ENCODE peak calls at places on chromosomes 1 and 21, in seven cellular contexts. One of them, this sample, is unnamed.

GRCh38 chr1:214277704-214278635 is 3.0 kb upstream of the SMYD2 start:
- DNase-seq in tibial nerve: no peak
- DNase-seq in endothelial cell of umbilical vein: no peak
- DNase-seq in prostate gland: no peak
- DNase-seq in ovary: no peak
- DNase-seq in uterus: no peak
- DNase-seq in IMR-90: peak; percentile 34
- DNase-seq in this sample: no peak

GRCh38 chr1:112923234-112923955 is 32.6 kb downstream of the SLC16A1 start:
- DNase-seq in tibial nerve: no peak
- DNase-seq in endothelial cell of umbilical vein: no peak
- DNase-seq in prostate gland: no peak
- DNase-seq in ovary: no peak
- DNase-seq in uterus: no peak
- DNase-seq in IMR-90: no peak
- DNase-seq in this sample: no peak

GRCh38 chr1:22607154-22607553 is 29.3 kb upstream of the C1QA start:
- DNase-seq in tibial nerve: no peak
- DNase-seq in endothelial cell of umbilical vein: no peak
- DNase-seq in prostate gland: no peak
- DNase-seq in ovary: no peak
- DNase-seq in uterus: no peak
- DNase-seq in IMR-90: no peak
- DNase-seq in this sample: no peak

GRCh38 chr21:19684328-19684727 is 1280.7 kb upstream of the TMPRSS15 start:
- DNase-seq in tibial nerve: no peak
- DNase-seq in endothelial cell of umbilical vein: no peak
- DNase-seq in prostate gland: no peak
- DNase-seq in ovary: no peak
- DNase-seq in uterus: no peak
- DNase-seq in IMR-90: no peak
- DNase-seq in this sample: no peak

GRCh38 chr1:176879784-176880620 is 284.5 kb downstream of the ASTN1 start:
- DNase-seq in tibial nerve: no peak
- DNase-seq in endothelial cell of umbilical vein: no peak
- DNase-seq in prostate gland: no peak
- DNase-seq in ovary: no peak
- DNase-seq in uterus: no peak
- DNase-seq in IMR-90: no peak
- DNase-seq in this sample: no peak

GRCh38 chr1:32249831-32250525 is 1.1 kb upstream of the LCK start:
- DNase-seq in tibial nerve: peak; percentile 31
- DNase-seq in endothelial cell of umbilical vein: peak; percentile 88
- DNase-seq in prostate gland: no peak
- DNase-seq in ovary: peak; percentile 62
- DNase-seq in uterus: peak; percentile 77
- DNase-seq in IMR-90: peak; percentile 46
- DNase-seq in this sample: peak; percentile 23

GRCh38 chr1:53172751-53173498 is 23.7 kb upstream of the CPT2 start:
- DNase-seq in tibial nerve: no peak
- DNase-seq in endothelial cell of umbilical vein: no peak
- DNase-seq in prostate gland: no peak
- DNase-seq in ovary: no peak
- DNase-seq in uterus: no peak
- DNase-seq in IMR-90: no peak
- DNase-seq in this sample: no peak

GRCh38 chr21:40575983-40576382 is 271.0 kb downstream of the DSCAM start:
- DNase-seq in tibial nerve: no peak
- DNase-seq in endothelial cell of umbilical vein: no peak
- DNase-seq in prostate gland: no peak
- DNase-seq in ovary: no peak
- DNase-seq in uterus: no peak
- DNase-seq in IMR-90: no peak
- DNase-seq in this sample: no peak

GRCh38 chr1:86155807-86156561 is 588 bp downstream of the COL24A1 start:
- DNase-seq in tibial nerve: no peak
- DNase-seq in endothelial cell of umbilical vein: peak; percentile 25
- DNase-seq in prostate gland: no peak
- DNase-seq in ovary: peak; percentile 47
- DNase-seq in uterus: peak; percentile 14
- DNase-seq in IMR-90: peak; percentile 65
- DNase-seq in this sample: peak; percentile 36

GRCh38 chr1:156124557-156125483 is 10.3 kb downstream of the LMNA start:
- DNase-seq in tibial nerve: no peak
- DNase-seq in endothelial cell of umbilical vein: no peak
- DNase-seq in prostate gland: peak; percentile 64
- DNase-seq in ovary: no peak
- DNase-seq in uterus: peak; percentile 71
- DNase-seq in IMR-90: no peak
- DNase-seq in this sample: no peak

GRCh38 chr1:222627232-222627631 is 9.3 kb downstream of the MIA3 start:
- DNase-seq in tibial nerve: peak; percentile 14
- DNase-seq in endothelial cell of umbilical vein: peak; percentile 37
- DNase-seq in prostate gland: no peak
- DNase-seq in ovary: no peak
- DNase-seq in uterus: no peak
- DNase-seq in IMR-90: peak; percentile 61
- DNase-seq in this sample: no peak

GRCh38 chr1:63777286-63777685 is 3.5 kb downstream of the ROR1 start:
- DNase-seq in tibial nerve: no peak
- DNase-seq in endothelial cell of umbilical vein: no peak
- DNase-seq in prostate gland: no peak
- DNase-seq in ovary: no peak
- DNase-seq in uterus: no peak
- DNase-seq in IMR-90: no peak
- DNase-seq in this sample: no peak

GRCh38 chr1:180167021-180167701 is 12.5 kb downstream of the QSOX1 start:
- DNase-seq in tibial nerve: no peak
- DNase-seq in endothelial cell of umbilical vein: peak; percentile 40
- DNase-seq in prostate gland: no peak
- DNase-seq in ovary: peak; percentile 70
- DNase-seq in uterus: no peak
- DNase-seq in IMR-90: no peak
- DNase-seq in this sample: no peak

GRCh38 chr21:42228709-42229220 is 9.8 kb downstream of the ABCG1 start:
- DNase-seq in tibial nerve: no peak
- DNase-seq in endothelial cell of umbilical vein: no peak
- DNase-seq in prostate gland: no peak
- DNase-seq in ovary: no peak
- DNase-seq in uterus: no peak
- DNase-seq in IMR-90: no peak
- DNase-seq in this sample: no peak
- H3K4me1 ChIP-seq in tibial nerve: peaks cover 47% of the 10 kb centered on the region
- H3K4me1 ChIP-seq in endothelial cell of umbilical vein: peaks cover 23% of the 10 kb centered on the region
- H3K4me1 ChIP-seq in prostate gland: peaks cover 10% of the 10 kb centered on the region
- H3K4me1 ChIP-seq in ovary: peaks cover 2% of the 10 kb centered on the region
- H3K4me1 ChIP-seq in uterus: no peaks in the 10 kb centered on the region
- H3K4me1 ChIP-seq in IMR-90: peaks cover 19% of the 10 kb centered on the region
- H3K4me1 ChIP-seq in this sample: peaks cover 18% of the 10 kb centered on the region

DNA sequence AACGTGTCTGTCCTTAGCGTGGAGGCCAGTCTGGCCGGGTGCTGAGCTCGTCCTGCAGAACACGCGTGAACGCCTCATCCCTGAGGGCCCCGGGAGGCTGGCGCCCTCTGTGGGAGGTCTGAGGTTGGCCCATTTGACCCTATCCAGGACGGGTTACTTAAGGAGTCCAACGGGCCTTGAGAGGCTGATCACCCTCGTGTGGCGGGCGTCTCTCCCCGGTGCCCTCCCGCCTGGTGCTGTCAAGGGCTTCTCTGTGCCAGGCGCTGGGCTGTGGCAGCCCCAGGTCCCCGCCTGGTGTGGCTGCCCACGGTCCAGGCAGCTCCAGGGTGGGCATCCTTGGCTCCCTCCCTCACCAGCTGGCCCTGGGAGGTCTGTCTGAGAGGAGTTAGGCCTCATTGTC is 9.7 kb downstream of the SKI start:
- DNase-seq in tibial nerve: no peak
- DNase-seq in endothelial cell of umbilical vein: no peak
- DNase-seq in prostate gland: no peak
- DNase-seq in ovary: no peak
- DNase-seq in uterus: no peak
- DNase-seq in IMR-90: no peak
- DNase-seq in this sample: peak; percentile 62
- TF ChIP-seq CTCF in tibial nerve: no peak
- TF ChIP-seq CTCF in endothelial cell of umbilical vein: peak; percentile 30
- TF ChIP-seq CTCF in prostate gland: no peak
- TF ChIP-seq CTCF in ovary: no peak
- TF ChIP-seq CTCF in uterus: peak; percentile 9
- TF ChIP-seq CTCF in IMR-90: no peak
- TF ChIP-seq CTCF in this sample: no peak

DNA sequence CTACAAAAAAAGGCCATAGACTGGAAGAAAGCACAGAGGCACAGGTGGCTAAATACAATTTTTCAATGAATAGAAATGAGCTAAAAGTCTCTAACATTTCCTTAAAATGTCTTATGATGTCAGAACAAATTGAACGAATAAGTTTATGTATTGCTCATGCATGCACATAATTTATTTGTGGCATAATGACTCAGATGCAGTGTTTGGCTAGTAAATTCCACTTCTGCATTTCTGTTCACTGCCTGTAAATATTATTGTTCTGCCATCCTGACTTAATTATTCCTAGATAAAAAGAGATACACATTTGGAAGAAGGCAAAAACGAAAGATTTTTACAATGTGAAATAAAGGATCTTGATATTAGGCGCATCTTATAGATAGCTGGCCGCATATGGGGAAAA is 26.6 kb upstream of the EXO1 start:
- DNase-seq in tibial nerve: no peak
- DNase-seq in endothelial cell of umbilical vein: no peak
- DNase-seq in prostate gland: no peak
- DNase-seq in ovary: no peak
- DNase-seq in uterus: no peak
- DNase-seq in IMR-90: peak; percentile 91
- DNase-seq in this sample: no peak
- TF ChIP-seq POLR2A in tibial nerve: no peak
- TF ChIP-seq POLR2A in endothelial cell of umbilical vein: no peak
- TF ChIP-seq POLR2A in prostate gland: no peak
- TF ChIP-seq POLR2A in ovary: no peak
- TF ChIP-seq POLR2A in uterus: no peak
- TF ChIP-seq POLR2A in IMR-90: no peak
- TF ChIP-seq POLR2A in this sample: no peak

GRCh38 chr1:111272081-111272480 is 18.6 kb upstream of the CHIA start:
- DNase-seq in tibial nerve: no peak
- DNase-seq in endothelial cell of umbilical vein: no peak
- DNase-seq in prostate gland: no peak
- DNase-seq in ovary: no peak
- DNase-seq in uterus: no peak
- DNase-seq in IMR-90: no peak
- DNase-seq in this sample: no peak
- H3K4me1 ChIP-seq in tibial nerve: peaks cover 9% of the 10 kb centered on the region
- H3K4me1 ChIP-seq in endothelial cell of umbilical vein: no peaks in the 10 kb centered on the region
- H3K4me1 ChIP-seq in prostate gland: no peaks in the 10 kb centered on the region
- H3K4me1 ChIP-seq in ovary: no peaks in the 10 kb centered on the region
- H3K4me1 ChIP-seq in uterus: no peaks in the 10 kb centered on the region
- H3K4me1 ChIP-seq in IMR-90: no peaks in the 10 kb centered on the region
- H3K4me1 ChIP-seq in this sample: peaks cover 20% of the 10 kb centered on the region

DNA sequence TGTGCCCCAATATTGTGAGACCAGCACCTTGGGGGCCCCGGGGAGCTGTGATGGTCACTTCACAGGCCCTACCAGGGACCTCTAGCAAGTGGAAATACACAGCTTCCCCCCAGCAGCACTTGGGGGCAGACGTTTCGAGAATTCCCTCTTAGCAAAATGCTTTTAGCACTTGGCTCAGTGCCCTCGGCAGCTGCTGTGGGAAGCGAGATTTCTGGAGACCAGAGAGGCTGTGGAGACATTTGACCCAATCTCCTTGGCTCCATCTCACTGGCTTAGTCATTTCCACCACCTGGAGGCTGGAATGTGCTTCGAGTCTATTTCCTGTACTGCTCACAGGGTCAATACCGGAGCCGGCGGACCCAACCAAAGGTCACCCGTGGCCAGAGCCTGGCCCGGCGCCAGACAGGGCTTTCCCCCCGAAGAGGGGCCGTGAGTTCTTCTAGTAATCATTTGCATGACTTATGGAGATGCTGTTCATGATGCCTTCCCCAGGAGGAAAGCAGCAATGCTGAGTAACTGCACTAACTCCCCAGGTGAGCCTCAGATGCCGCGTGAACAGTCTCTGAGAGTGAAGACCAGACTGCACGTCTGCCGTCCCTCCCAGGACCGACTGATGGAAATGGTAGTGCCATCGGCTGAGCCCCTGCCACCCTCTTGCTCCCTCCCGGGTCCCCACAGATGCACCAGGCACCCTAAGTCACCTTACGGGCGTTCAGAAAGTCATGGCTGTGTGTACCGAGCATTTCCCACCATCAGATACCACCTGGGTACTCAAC is 4.4 kb upstream of the C2CD2 start:
- DNase-seq in tibial nerve: peak; percentile 75
- DNase-seq in endothelial cell of umbilical vein: peak; percentile 99
- DNase-seq in prostate gland: no peak
- DNase-seq in ovary: peak; percentile 77
- DNase-seq in uterus: peak; percentile 88
- DNase-seq in IMR-90: peak; percentile 98
- DNase-seq in this sample: peak; percentile 65
- TF ChIP-seq CTCF in tibial nerve: peak; percentile 34
- TF ChIP-seq CTCF in endothelial cell of umbilical vein: peak; percentile 30
- TF ChIP-seq CTCF in prostate gland: no peak
- TF ChIP-seq CTCF in ovary: no peak
- TF ChIP-seq CTCF in uterus: peak; percentile 42
- TF ChIP-seq CTCF in IMR-90: peak; percentile 58
- TF ChIP-seq CTCF in this sample: no peak

This sample was measured in thyroid gland.